ENCODE peak calls at places on chromosomes 3 and 15, in nine cellular contexts. One of them, this sample, is unnamed.

GRCh38 chr15:42843699-42844098 is 76.9 kb downstream of the TTBK2 start:
- DNase-seq in heart left ventricle: no peak
- DNase-seq in heart right ventricle: no peak
- DNase-seq in esophagus muscularis mucosa: no peak
- DNase-seq in GM12865: no peak
- DNase-seq in mucosa of descending colon: no peak
- DNase-seq in fibroblast of pulmonary artery: no peak
- DNase-seq in dorsolateral prefrontal cortex: no peak
- DNase-seq in psoas muscle: no peak
- DNase-seq in this sample: no peak

GRCh38 chr15:42158941-42159340 is 2.5 kb upstream of the PLA2G4F start:
- DNase-seq in fibroblast of pulmonary artery: no peak
- DNase-seq in mucosa of descending colon: no peak
- DNase-seq in esophagus muscularis mucosa: no peak
- DNase-seq in GM12865: no peak
- DNase-seq in psoas muscle: no peak
- DNase-seq in heart left ventricle: no peak
- DNase-seq in heart right ventricle: no peak
- DNase-seq in dorsolateral prefrontal cortex: peak
- DNase-seq in this sample: no peak

GRCh38 chr3:146899171-146899570 is 294.0 kb upstream of the PLSCR5 start:
- DNase-seq in heart right ventricle: no peak
- DNase-seq in GM12865: no peak
- DNase-seq in fibroblast of pulmonary artery: no peak
- DNase-seq in dorsolateral prefrontal cortex: no peak
- DNase-seq in heart left ventricle: no peak
- DNase-seq in esophagus muscularis mucosa: no peak
- DNase-seq in psoas muscle: no peak
- DNase-seq in mucosa of descending colon: no peak
- DNase-seq in this sample: no peak

GRCh38 chr15:74133071-74133702 is 2.8 kb downstream of the ISLR2 start:
- DNase-seq in heart left ventricle: no peak
- DNase-seq in mucosa of descending colon: no peak
- DNase-seq in esophagus muscularis mucosa: no peak
- DNase-seq in fibroblast of pulmonary artery: no peak
- DNase-seq in dorsolateral prefrontal cortex: no peak
- DNase-seq in heart right ventricle: peak
- DNase-seq in GM12865: no peak
- DNase-seq in psoas muscle: no peak
- DNase-seq in this sample: no peak

GRCh38 chr3:46733026-46733800 is 15.5 kb upstream of the PRSS50 start:
- DNase-seq in esophagus muscularis mucosa: peak
- DNase-seq in psoas muscle: no peak
- DNase-seq in GM12865: no peak
- DNase-seq in dorsolateral prefrontal cortex: no peak
- DNase-seq in mucosa of descending colon: no peak
- DNase-seq in heart right ventricle: no peak
- DNase-seq in heart left ventricle: no peak
- DNase-seq in fibroblast of pulmonary artery: peak
- DNase-seq in this sample: no peak

GRCh38 chr3:9902372-9903237 is at the start of gene IL17RE:
- DNase-seq in mucosa of descending colon: peak
- DNase-seq in GM12865: no peak
- DNase-seq in esophagus muscularis mucosa: no peak
- DNase-seq in psoas muscle: no peak
- DNase-seq in dorsolateral prefrontal cortex: no peak
- DNase-seq in fibroblast of pulmonary artery: no peak
- DNase-seq in heart left ventricle: no peak
- DNase-seq in heart right ventricle: no peak
- DNase-seq in this sample: no peak

GRCh38 chr3:171461087-171461917 is 1.1 kb upstream of the TNIK start:
- DNase-seq in heart right ventricle: no peak
- DNase-seq in fibroblast of pulmonary artery: peak
- DNase-seq in mucosa of descending colon: no peak
- DNase-seq in psoas muscle: no peak
- DNase-seq in heart left ventricle: peak
- DNase-seq in esophagus muscularis mucosa: no peak
- DNase-seq in dorsolateral prefrontal cortex: peak
- DNase-seq in GM12865: peak
- DNase-seq in this sample: no peak

GRCh38 chr3:40181182-40181581 is 128.3 kb upstream of the EIF1B start:
- DNase-seq in heart right ventricle: no peak
- DNase-seq in heart left ventricle: no peak
- DNase-seq in GM12865: no peak
- DNase-seq in mucosa of descending colon: no peak
- DNase-seq in dorsolateral prefrontal cortex: no peak
- DNase-seq in esophagus muscularis mucosa: no peak
- DNase-seq in psoas muscle: no peak
- DNase-seq in fibroblast of pulmonary artery: no peak
- DNase-seq in this sample: no peak

GRCh38 chr3:128040660-128041059 is 11.6 kb upstream of the SEC61A1 start:
- DNase-seq in heart left ventricle: no peak
- DNase-seq in fibroblast of pulmonary artery: no peak
- DNase-seq in esophagus muscularis mucosa: no peak
- DNase-seq in heart right ventricle: no peak
- DNase-seq in mucosa of descending colon: no peak
- DNase-seq in GM12865: no peak
- DNase-seq in dorsolateral prefrontal cortex: no peak
- DNase-seq in psoas muscle: no peak
- DNase-seq in this sample: no peak

GRCh38 chr15:82530606-82531379 is 9.5 kb downstream of the RPS17 start:
- DNase-seq in psoas muscle: peak
- DNase-seq in esophagus muscularis mucosa: no peak
- DNase-seq in dorsolateral prefrontal cortex: no peak
- DNase-seq in GM12865: peak
- DNase-seq in heart right ventricle: peak
- DNase-seq in heart left ventricle: peak
- DNase-seq in fibroblast of pulmonary artery: peak
- DNase-seq in mucosa of descending colon: peak
- DNase-seq in this sample: no peak

GRCh38 chr3:195756935-195757302 is 36.1 kb downstream of the MUC20 start:
- DNase-seq in mucosa of descending colon: no peak
- DNase-seq in fibroblast of pulmonary artery: no peak
- DNase-seq in heart left ventricle: no peak
- DNase-seq in GM12865: no peak
- DNase-seq in heart right ventricle: no peak
- DNase-seq in psoas muscle: no peak
- DNase-seq in dorsolateral prefrontal cortex: no peak
- DNase-seq in esophagus muscularis mucosa: no peak
- DNase-seq in this sample: no peak

GRCh38 chr15:40766906-40767837 is 2.6 kb upstream of the C15orf62 start:
- DNase-seq in fibroblast of pulmonary artery: peak
- DNase-seq in heart left ventricle: no peak
- DNase-seq in GM12865: no peak
- DNase-seq in esophagus muscularis mucosa: no peak
- DNase-seq in dorsolateral prefrontal cortex: no peak
- DNase-seq in mucosa of descending colon: no peak
- DNase-seq in heart right ventricle: no peak
- DNase-seq in psoas muscle: no peak
- DNase-seq in this sample: no peak

GRCh38 chr15:76764004-76764403 is 141.1 kb downstream of the SCAPER start:
- DNase-seq in dorsolateral prefrontal cortex: no peak
- DNase-seq in mucosa of descending colon: no peak
- DNase-seq in GM12865: no peak
- DNase-seq in fibroblast of pulmonary artery: no peak
- DNase-seq in heart left ventricle: no peak
- DNase-seq in esophagus muscularis mucosa: no peak
- DNase-seq in psoas muscle: no peak
- DNase-seq in heart right ventricle: no peak
- DNase-seq in this sample: no peak

GRCh38 chr15:64096486-64097431 is 977 bp downstream of the SNX1 start:
- DNase-seq in fibroblast of pulmonary artery: peak
- DNase-seq in heart left ventricle: no peak
- DNase-seq in esophagus muscularis mucosa: no peak
- DNase-seq in GM12865: peak
- DNase-seq in dorsolateral prefrontal cortex: no peak
- DNase-seq in psoas muscle: no peak
- DNase-seq in heart right ventricle: no peak
- DNase-seq in mucosa of descending colon: no peak
- DNase-seq in this sample: no peak
- TF ChIP-seq CTCF in fibroblast of pulmonary artery: peak
- TF ChIP-seq CTCF in heart left ventricle: no peak
- TF ChIP-seq CTCF in esophagus muscularis mucosa: peak
- TF ChIP-seq CTCF in GM12865: no peak
- TF ChIP-seq CTCF in dorsolateral prefrontal cortex: no peak
- TF ChIP-seq CTCF in psoas muscle: no peak
- TF ChIP-seq CTCF in heart right ventricle: no peak
- TF ChIP-seq CTCF in mucosa of descending colon: no peak
- TF ChIP-seq CTCF in this sample: peak

GRCh38 chr3:117616213-117616612 is 906.6 kb downstream of the TUSC7 start:
- DNase-seq in mucosa of descending colon: no peak
- DNase-seq in psoas muscle: no peak
- DNase-seq in fibroblast of pulmonary artery: no peak
- DNase-seq in dorsolateral prefrontal cortex: no peak
- DNase-seq in GM12865: no peak
- DNase-seq in heart left ventricle: no peak
- DNase-seq in heart right ventricle: no peak
- DNase-seq in esophagus muscularis mucosa: no peak
- DNase-seq in this sample: no peak

GRCh38 chr3:117624424-117624823 is 914.8 kb downstream of the TUSC7 start:
- DNase-seq in GM12865: no peak
- DNase-seq in psoas muscle: no peak
- DNase-seq in dorsolateral prefrontal cortex: no peak
- DNase-seq in mucosa of descending colon: no peak
- DNase-seq in esophagus muscularis mucosa: no peak
- DNase-seq in heart right ventricle: no peak
- DNase-seq in fibroblast of pulmonary artery: no peak
- DNase-seq in heart left ventricle: no peak
- DNase-seq in this sample: no peak

GRCh38 chr3:117622130-117622841 is 912.7 kb downstream of the TUSC7 start:
- DNase-seq in psoas muscle: no peak
- DNase-seq in esophagus muscularis mucosa: no peak
- DNase-seq in fibroblast of pulmonary artery: peak
- DNase-seq in heart right ventricle: no peak
- DNase-seq in mucosa of descending colon: no peak
- DNase-seq in heart left ventricle: no peak
- DNase-seq in GM12865: no peak
- DNase-seq in dorsolateral prefrontal cortex: no peak
- DNase-seq in this sample: peak

GRCh38 chr3:117618462-117618861 is 908.9 kb downstream of the TUSC7 start:
- DNase-seq in heart right ventricle: no peak
- DNase-seq in heart left ventricle: no peak
- DNase-seq in esophagus muscularis mucosa: no peak
- DNase-seq in psoas muscle: no peak
- DNase-seq in dorsolateral prefrontal cortex: no peak
- DNase-seq in GM12865: no peak
- DNase-seq in mucosa of descending colon: no peak
- DNase-seq in fibroblast of pulmonary artery: peak
- DNase-seq in this sample: no peak

DNA sequence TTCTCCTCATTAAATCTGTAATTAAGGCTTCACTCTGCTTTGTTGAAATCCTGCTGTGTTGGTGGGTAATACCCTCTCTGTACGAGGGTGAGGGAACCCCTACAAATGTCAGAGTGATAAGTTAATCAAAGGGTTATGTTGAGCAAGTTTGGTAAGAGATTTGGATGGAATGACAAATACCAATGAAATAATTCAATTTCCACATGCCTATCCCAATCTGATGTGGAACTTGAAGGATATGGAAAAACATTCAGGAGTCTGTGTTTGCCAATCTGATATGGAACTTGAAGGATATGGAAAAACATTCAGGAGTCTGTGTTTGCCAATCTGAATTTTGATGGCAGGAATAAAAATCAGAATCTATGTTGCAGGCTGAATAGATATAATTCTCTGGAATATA is 910.2 kb downstream of the TUSC7 start:
- DNase-seq in GM12865: no peak
- DNase-seq in dorsolateral prefrontal cortex: no peak
- DNase-seq in mucosa of descending colon: no peak
- DNase-seq in psoas muscle: no peak
- DNase-seq in heart left ventricle: no peak
- DNase-seq in heart right ventricle: no peak
- DNase-seq in esophagus muscularis mucosa: no peak
- DNase-seq in fibroblast of pulmonary artery: no peak
- DNase-seq in this sample: no peak
- H3K4me3 ChIP-seq in GM12865: no peak
- H3K4me3 ChIP-seq in dorsolateral prefrontal cortex: no peak
- H3K4me3 ChIP-seq in mucosa of descending colon: no peak
- H3K4me3 ChIP-seq in psoas muscle: no peak
- H3K4me3 ChIP-seq in heart left ventricle: no peak
- H3K4me3 ChIP-seq in heart right ventricle: no peak
- H3K4me3 ChIP-seq in esophagus muscularis mucosa: no peak
- H3K4me3 ChIP-seq in fibroblast of pulmonary artery: no peak
- H3K4me3 ChIP-seq in this sample: no peak

GRCh38 chr15:75338661-75339240 is 2.9 kb downstream of the COMMD4 start:
- DNase-seq in GM12865: no peak
- DNase-seq in heart right ventricle: no peak
- DNase-seq in heart left ventricle: no peak
- DNase-seq in fibroblast of pulmonary artery: no peak
- DNase-seq in psoas muscle: no peak
- DNase-seq in esophagus muscularis mucosa: no peak
- DNase-seq in mucosa of descending colon: no peak
- DNase-seq in dorsolateral prefrontal cortex: no peak
- DNase-seq in this sample: no peak

GRCh38 chr15:75339531-75340240 is 3.8 kb downstream of the COMMD4 start:
- DNase-seq in heart left ventricle: no peak
- DNase-seq in esophagus muscularis mucosa: no peak
- DNase-seq in fibroblast of pulmonary artery: no peak
- DNase-seq in dorsolateral prefrontal cortex: no peak
- DNase-seq in mucosa of descending colon: no peak
- DNase-seq in heart right ventricle: no peak
- DNase-seq in psoas muscle: no peak
- DNase-seq in GM12865: no peak
- DNase-seq in this sample: no peak

GRCh38 chr15:75335313-75335704 is 554 bp upstream of the COMMD4 start:
- DNase-seq in psoas muscle: no peak
- DNase-seq in fibroblast of pulmonary artery: no peak
- DNase-seq in mucosa of descending colon: no peak
- DNase-seq in heart right ventricle: no peak
- DNase-seq in esophagus muscularis mucosa: no peak
- DNase-seq in GM12865: no peak
- DNase-seq in heart left ventricle: no peak
- DNase-seq in dorsolateral prefrontal cortex: no peak
- DNase-seq in this sample: no peak

GRCh38 chr15:75335705-75336355 is at the start of gene COMMD4:
- DNase-seq in dorsolateral prefrontal cortex: peak
- DNase-seq in mucosa of descending colon: peak
- DNase-seq in esophagus muscularis mucosa: peak
- DNase-seq in psoas muscle: peak
- DNase-seq in heart right ventricle: peak
- DNase-seq in GM12865: peak
- DNase-seq in fibroblast of pulmonary artery: peak
- DNase-seq in heart left ventricle: peak
- DNase-seq in this sample: peak
- TF ChIP-seq CTCF in dorsolateral prefrontal cortex: no peak
- TF ChIP-seq CTCF in mucosa of descending colon: no peak
- TF ChIP-seq CTCF in esophagus muscularis mucosa: no peak
- TF ChIP-seq CTCF in psoas muscle: no peak
- TF ChIP-seq CTCF in heart right ventricle: no peak
- TF ChIP-seq CTCF in GM12865: no peak
- TF ChIP-seq CTCF in fibroblast of pulmonary artery: no peak
- TF ChIP-seq CTCF in heart left ventricle: no peak
- TF ChIP-seq CTCF in this sample: no peak

DNA sequence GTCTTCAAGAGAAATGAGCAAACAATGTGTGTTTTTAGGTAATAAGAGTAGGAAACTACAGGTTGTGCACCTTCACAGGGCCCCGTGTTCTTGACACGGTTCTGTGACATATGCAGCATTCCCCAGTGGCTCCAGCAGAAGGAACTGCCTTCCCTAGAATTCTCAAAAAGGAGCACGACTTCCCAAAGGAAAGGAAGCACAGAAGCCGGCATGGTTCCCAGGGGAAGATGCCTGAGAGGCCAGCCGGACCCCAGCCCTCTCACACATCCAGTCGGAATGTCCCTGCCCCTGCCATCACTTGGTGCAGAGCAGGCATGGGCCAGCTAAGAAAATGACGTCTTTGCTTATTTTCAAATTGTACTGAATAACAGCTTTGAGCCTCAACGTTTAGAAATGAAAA is 187.3 kb upstream of the NSMCE3 start:
- DNase-seq in GM12865: no peak
- DNase-seq in esophagus muscularis mucosa: no peak
- DNase-seq in psoas muscle: no peak
- DNase-seq in mucosa of descending colon: no peak
- DNase-seq in heart right ventricle: no peak
- DNase-seq in heart left ventricle: no peak
- DNase-seq in dorsolateral prefrontal cortex: no peak
- DNase-seq in fibroblast of pulmonary artery: no peak
- DNase-seq in this sample: no peak
- H3K4me3 ChIP-seq in GM12865: no peak
- H3K4me3 ChIP-seq in esophagus muscularis mucosa: no peak
- H3K4me3 ChIP-seq in psoas muscle: no peak
- H3K4me3 ChIP-seq in mucosa of descending colon: no peak
- H3K4me3 ChIP-seq in heart right ventricle: no peak
- H3K4me3 ChIP-seq in heart left ventricle: no peak
- H3K4me3 ChIP-seq in dorsolateral prefrontal cortex: no peak
- H3K4me3 ChIP-seq in fibroblast of pulmonary artery: no peak
- H3K4me3 ChIP-seq in this sample: no peak